ENCODE peak calls at places on chromosomes 13 and 19, in five cellular contexts. U is stomach, K is breast epithelium, J is endothelial cell of umbilical vein, P is upper lobe of left lung. W is an unnamed sample.

GRCh38 chr13:33633701-33634525 is 184.0 kb upstream of the RFC3 start:
- DNase-seq in U (no peak), K (no peak), J (no peak), P (no peak), W (no peak)

GRCh38 chr13:106570354-106570822 is 2.5 kb upstream of the ARGLU1 start:
- DNase-seq in U (peak; percentile 80), K (peak; percentile 62), J (peak; percentile 90), P (peak; percentile 79), W (peak; percentile 55)

GRCh38 chr19:38285567-38285966 is 18.5 kb upstream of the C19orf33 start:
- DNase-seq in U (no peak), K (no peak), J (no peak), P (no peak), W (no peak)

GRCh38 chr19:38308006-38308766 is 4.1 kb downstream of the C19orf33 start:
- DNase-seq in U (no peak), K (no peak), J (no peak), P (no peak), W (no peak)

GRCh38 chr13:96091932-96092253 is 2.0 kb downstream of the HS6ST3 start:
- DNase-seq in U (no peak), K (no peak), J (no peak), P (no peak), W (no peak)

GRCh38 chr13:48304132-48304876 is 753 bp downstream of the RB1 start:
- DNase-seq in U (peak; percentile 34), K (no peak), J (peak; percentile 66), P (peak; percentile 48), W (peak; percentile 50)

GRCh38 chr13:50069255-50069654 is 54.0 kb downstream of the KCNRG start:
- DNase-seq in U (no peak), K (no peak), J (no peak), P (no peak), W (no peak)

GRCh38 chr19:13022111-13022858 is 27.0 kb downstream of the NFIX start:
- DNase-seq in U (no peak), K (no peak), J (no peak), P (no peak), W (no peak)

GRCh38 chr19:17240855-17241399 is 4.8 kb downstream of the NR2F6 start:
- DNase-seq in U (no peak), K (no peak), J (no peak), P (no peak), W (no peak)

GRCh38 chr19:44552324-44552723 is 22.8 kb upstream of the CEACAM20 start:
- DNase-seq in U (no peak), K (no peak), J (peak; percentile 45), P (no peak), W (no peak)

GRCh38 chr19:45591004-45591637 is 6.5 kb upstream of the OPA3 start:
- DNase-seq in U (peak; percentile 77), K (peak; percentile 59), J (no peak), P (peak; percentile 66), W (peak; percentile 37)

GRCh38 chr13:75153386-75153785 is 328.6 kb downstream of the TBC1D4 start:
- DNase-seq in U (no peak), K (no peak), J (no peak), P (no peak), W (no peak)

GRCh38 chr13:66036024-66036614 is 1194.0 kb downstream of the PCDH9 start:
- DNase-seq in U (no peak), K (no peak), J (peak; percentile 4), P (no peak), W (no peak)

GRCh38 chr19:31676271-31677004 is 327.2 kb upstream of the TSHZ3 start:
- DNase-seq in U (no peak), K (no peak), J (no peak), P (no peak), W (no peak)

GRCh38 chr13:55569514-55569913 is 1571.2 kb upstream of the PRR20A start:
- DNase-seq in U (no peak), K (no peak), J (no peak), P (no peak), W (no peak)

GRCh38 chr19:43901395-43902390 is 33.4 kb downstream of the ZNF45 start:
- DNase-seq in U (peak; percentile 78), K (peak; percentile 72), J (peak; percentile 88), P (peak; percentile 71), W (peak; percentile 76)

GRCh38 chr13:89937420-89937819 is 1410.1 kb upstream of the MIR17HG start:
- DNase-seq in U (no peak), K (no peak), J (no peak), P (no peak), W (no peak)

GRCh38 chr19:13983213-13983889 is 22.8 kb downstream of the RFX1 start:
- DNase-seq in U (no peak), K (no peak), J (no peak), P (no peak), W (no peak)

GRCh38 chr19:17468302-17469091 is 1.8 kb upstream of the SLC27A1 start:
- DNase-seq in U (peak; percentile 85), K (peak; percentile 74), J (no peak), P (peak; percentile 86), W (peak; percentile 72)

GRCh38 chr13:20401958-20402856 is 123.5 kb downstream of the CRYL1 start:
- DNase-seq in U (peak; percentile 15), K (no peak), J (no peak), P (peak; percentile 18), W (no peak)

GRCh38 chr19:10010247-10010691 is at the start of gene COL5A3:
- DNase-seq in U (peak; percentile 27), K (no peak), J (no peak), P (no peak), W (peak; percentile 15)

GRCh38 chr13:110116072-110116487 is 190.9 kb downstream of the COL4A1 start:
- DNase-seq in U (peak; percentile 75), K (no peak), J (peak; percentile 59), P (peak; percentile 75), W (no peak)

GRCh38 chr13:19795956-19796355 is 13.2 kb upstream of the PSPC1 start:
- DNase-seq in U (no peak), K (no peak), J (no peak), P (no peak), W (no peak)

GRCh38 chr13:28056426-28056825 is 44.0 kb downstream of the FLT3 start:
- DNase-seq in U (no peak), K (no peak), J (no peak), P (no peak), W (no peak)

GRCh38 chr19:10510301-10510802 is 6.9 kb downstream of the S1PR5 start:
- DNase-seq in U (no peak), K (no peak), J (no peak), P (no peak), W (no peak)

GRCh38 chr19:17424743-17425365 is 5.0 kb downstream of the MVB12A start:
- DNase-seq in U (no peak), K (no peak), J (peak; percentile 48), P (no peak), W (no peak)

GRCh38 chr13:19982447-19983043 is 24.0 kb downstream of the ZMYM2 start:
- DNase-seq in U (no peak), K (no peak), J (no peak), P (no peak), W (no peak)

GRCh38 chr19:47044946-47045866 is 3.2 kb downstream of the TMEM160 start:
- DNase-seq in U (no peak), K (no peak), J (no peak), P (no peak), W (no peak)

GRCh38 chr13:30346159-30346788 is 38.9 kb upstream of the KATNAL1 start:
- DNase-seq in U (peak; percentile 59), K (no peak), J (no peak), P (peak; percentile 42), W (no peak)

DNA sequence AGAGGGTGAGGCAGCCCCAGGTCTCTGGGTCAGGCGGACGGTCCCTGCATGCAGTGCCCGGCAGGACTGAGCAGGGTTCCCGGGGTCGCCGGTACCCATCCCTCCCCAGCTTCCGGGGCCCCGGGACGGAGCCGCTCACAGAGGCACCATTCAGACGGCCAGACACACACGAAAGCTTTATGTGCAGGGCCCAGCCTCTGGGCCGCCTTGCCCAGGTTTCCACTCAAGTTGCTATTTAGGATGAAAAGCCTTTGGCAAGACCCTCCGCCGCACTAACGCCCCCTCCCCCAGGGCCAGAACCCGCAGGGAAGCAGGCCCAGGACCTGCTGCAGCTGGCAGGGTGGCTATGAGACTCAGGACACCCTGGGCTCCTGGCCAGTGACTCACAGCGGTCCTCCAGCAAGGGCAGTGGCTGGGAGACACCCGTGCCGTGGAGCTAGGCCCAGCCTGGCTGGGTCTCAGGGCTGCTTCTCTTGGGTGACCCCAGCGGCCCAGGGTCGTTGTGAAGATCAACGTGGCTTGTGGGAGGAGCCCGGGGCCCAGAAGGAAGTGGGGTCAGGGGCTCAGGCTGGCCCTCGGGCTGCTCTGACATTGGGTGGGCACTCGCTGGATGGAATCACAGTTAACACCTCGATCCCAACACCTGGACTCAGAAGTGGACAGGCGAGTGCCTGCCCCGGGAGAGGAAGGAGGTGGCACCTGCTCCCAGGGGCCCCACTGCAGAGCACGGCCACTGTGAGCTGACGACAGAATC is 4.8 kb downstream of the C19orf25 start:
- DNase-seq in U (no peak), K (no peak), J (no peak), P (no peak), W (no peak)
- H3K27ac ChIP-seq in U (no peak overlapping the region), K (no peak overlapping the region), J (no peak overlapping the region), P (no peak overlapping the region), W (no peak overlapping the region)

GRCh38 chr13:26222523-26223046 is 471 bp upstream of the RNF6 start:
- DNase-seq in U (no peak), K (no peak), J (no peak), P (no peak), W (no peak)

GRCh38 chr13:26221399-26221720 is 754 bp downstream of the RNF6 start:
- DNase-seq in U (no peak), K (no peak), J (no peak), P (no peak), W (no peak)

GRCh38 chr13:26220575-26220974 is 1.5 kb downstream of the RNF6 start:
- DNase-seq in U (no peak), K (no peak), J (peak; percentile 14), P (no peak), W (no peak)

GRCh38 chr13:26219726-26220125 is 2.4 kb downstream of the RNF6 start:
- DNase-seq in U (no peak), K (no peak), J (no peak), P (no peak), W (no peak)

GRCh38 chr13:26221721-26222522 is at the start of gene RNF6:
- DNase-seq in U (peak; percentile 96), K (peak; percentile 90), J (peak; percentile 98), P (peak; percentile 100), W (peak; percentile 98)
- TF ChIP-seq POLR2A in U (no peak), K (no peak), J (peak; percentile 75), P (peak; percentile 46), W (peak; percentile 61)

GRCh38 chr19:35755160-35755549 is 1.7 kb downstream of the HSPB6 start:
- DNase-seq in U (no peak), K (no peak), J (no peak), P (no peak), W (no peak)

GRCh38 chr19:35757231-35757748 is 461 bp upstream of the HSPB6 start:
- DNase-seq in U (peak; percentile 49), K (no peak), J (peak; percentile 62), P (peak; percentile 45), W (no peak)

GRCh38 chr19:35757749-35758608 is at the start of gene PROSER3:
- DNase-seq in U (peak; percentile 98), K (peak; percentile 99), J (peak; percentile 99), P (peak; percentile 97), W (peak; percentile 99)

GRCh38 chr19:35755550-35756371 is 1.1 kb downstream of the HSPB6 start:
- DNase-seq in U (peak; percentile 60), K (peak; percentile 80), J (no peak), P (peak; percentile 35), W (peak; percentile 38)

GRCh38 chr19:35756373-35757230 is at the start of gene HSPB6:
- DNase-seq in U (peak; percentile 35), K (no peak), J (peak; percentile 37), P (no peak), W (no peak)
- TF ChIP-seq POLR2AphosphoS5 in U (peak; percentile 86), K (no peak), J (no peak), P (peak; percentile 42), W (no peak)

GRCh38 chr19:40431698-40432097 is 5.9 kb upstream of the SERTAD1 start:
- DNase-seq in U (no peak), K (no peak), J (no peak), P (no peak), W (no peak)
- H3K27ac ChIP-seq in U (no peak overlapping the region), K (no peak overlapping the region), J (no peak overlapping the region), P (no peak overlapping the region), W (peak overlapping the region; percentile 93)